ENCODE peak calls at places on chromosomes 11 and 22, in eight cellular contexts. Z is A549, R is endothelial cell of umbilical vein, D is tibial nerve, B is prostate gland, C is IMR-90, O is stomach, M is suprapubic skin. U is an unnamed sample.

GRCh38 chr11:16979708-16980622 is 34.2 kb downstream of the PLEKHA7 start:
- DNase-seq in R (no peak), C (no peak), O (no peak), Z (no peak), M (no peak), B (no peak), D (no peak), U (no peak)

GRCh38 chr11:24234822-24235508 is 261.9 kb upstream of the LUZP2 start:
- DNase-seq in R (peak; percentile 16), C (peak; percentile 79), M (no peak), B (no peak), D (no peak), O (peak; percentile 66), Z (no peak), U (no peak)

GRCh38 chr11:83819936-83820549 is 533.9 kb upstream of the CCDC90B start:
- DNase-seq in R (peak; percentile 65), M (no peak), C (peak; percentile 79), B (peak; percentile 57), Z (peak; percentile 41), D (peak; percentile 52), O (no peak), U (no peak)

GRCh38 chr11:10310301-10310841 is 5.5 kb downstream of the ADM start:
- DNase-seq in D (no peak), Z (no peak), B (no peak), R (peak; percentile 5), C (peak; percentile 68), O (no peak), M (no peak), U (no peak)

GRCh38 chr11:116529681-116530080 is 243.1 kb downstream of the BUD13 start:
- DNase-seq in C (no peak), B (no peak), M (peak; percentile 43), O (peak; percentile 9), D (no peak), R (no peak), Z (no peak), U (no peak)

GRCh38 chr11:108135845-108136599 is 14.7 kb downstream of the ACAT1 start:
- DNase-seq in D (no peak), M (no peak), C (peak; percentile 10), O (no peak), R (no peak), Z (no peak), B (no peak), U (no peak)

GRCh38 chr11:77642228-77642627 is 4.6 kb upstream of the CLNS1A start:
- DNase-seq in D (no peak), O (no peak), C (no peak), B (no peak), R (no peak), M (no peak), Z (no peak), U (no peak)

GRCh38 chr11:6057452-6057851 is 26.9 kb upstream of the OR56A1 start:
- DNase-seq in M (no peak), B (no peak), C (no peak), R (no peak), O (no peak), D (no peak), Z (no peak), U (no peak)

GRCh38 chr22:50030315-50031188 is 18.0 kb upstream of the IL17REL start:
- DNase-seq in D (peak; percentile 44), R (peak; percentile 55), Z (peak; percentile 83), O (peak; percentile 86), M (no peak), C (peak; percentile 54), B (peak; percentile 79), U (peak; percentile 76)

GRCh38 chr11:89405629-89406028 is 85.5 kb downstream of the NOX4 start:
- DNase-seq in R (peak; percentile 59), M (no peak), C (no peak), D (no peak), Z (no peak), O (no peak), B (no peak), U (no peak)

GRCh38 chr11:57709802-57710367 is 2.1 kb downstream of the MED19 start:
- DNase-seq in D (no peak), O (no peak), R (no peak), M (no peak), Z (no peak), B (no peak), C (no peak), U (no peak)

GRCh38 chr11:75773595-75774353 is 5.2 kb downstream of the DGAT2 start:
- DNase-seq in C (no peak), O (no peak), B (no peak), M (no peak), D (no peak), Z (no peak), R (no peak), U (peak; percentile 62)

GRCh38 chr11:71488086-71488967 is 35.3 kb downstream of the NADSYN1 start:
- DNase-seq in R (peak; percentile 75), D (no peak), Z (peak; percentile 28), O (no peak), B (no peak), M (peak; percentile 48), C (peak; percentile 80), U (no peak)

GRCh38 chr22:18970948-18971315 is 34.8 kb upstream of the PRODH start:
- DNase-seq in O (no peak), C (no peak), D (no peak), R (no peak), Z (no peak), B (no peak), M (no peak), U (no peak)

GRCh38 chr11:73391665-73392064 is 15.5 kb downstream of the RELT start:
- DNase-seq in R (no peak), C (no peak), O (no peak), Z (no peak), D (no peak), M (no peak), B (no peak), U (no peak)

DNA sequence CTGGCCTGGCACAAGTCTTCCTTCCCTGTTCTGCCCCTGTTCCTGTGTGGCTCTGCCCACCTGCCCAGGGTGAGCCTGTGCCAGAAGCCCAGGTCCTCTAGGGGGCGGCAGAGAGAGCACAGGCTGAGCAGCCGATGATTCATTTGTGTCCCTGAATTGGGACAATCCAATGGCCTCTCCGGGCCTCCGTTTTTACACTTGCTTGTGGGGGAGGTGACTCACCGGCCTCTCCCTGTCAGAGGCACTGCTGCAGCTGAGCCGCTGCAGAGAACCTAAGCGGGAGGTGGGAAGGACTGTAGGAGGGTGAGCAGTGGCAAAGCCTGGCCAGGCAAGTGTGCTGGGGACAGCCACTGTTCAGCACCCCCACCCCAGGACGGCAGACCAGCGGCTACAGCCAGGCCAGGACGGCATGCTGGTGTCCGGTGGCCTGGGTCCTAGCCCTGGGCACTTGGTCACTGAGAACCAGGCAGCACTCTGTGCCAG is 65.2 kb upstream of the LMO1 start:
- DNase-seq in R (peak; percentile 67), B (peak; percentile 38), Z (peak; percentile 97), O (peak; percentile 81), M (no peak), D (peak; percentile 56), C (peak; percentile 75), U (peak; percentile 87)
- TF ChIP-seq POLR2A in R (no peak), B (no peak), Z (no peak), O (no peak), M (no peak), D (no peak), C (no peak), U (no peak)

GRCh38 chr11:126992065-126992803 is 8.3 kb downstream of the KIRREL3 start:
- DNase-seq in O (no peak), R (no peak), Z (peak; percentile 71), D (no peak), B (no peak), M (no peak), C (peak; percentile 98), U (no peak)

GRCh38 chr11:126993599-126993998 is 7.0 kb downstream of the KIRREL3 start:
- DNase-seq in M (no peak), C (peak; percentile 54), D (no peak), B (no peak), O (no peak), R (no peak), Z (no peak), U (no peak)

GRCh38 chr11:126990716-126991480 is 9.7 kb downstream of the KIRREL3 start:
- DNase-seq in R (no peak), D (no peak), C (peak; percentile 40), B (no peak), O (no peak), M (no peak), Z (no peak), U (no peak)

GRCh38 chr11:126991596-126991995 is 9.0 kb downstream of the KIRREL3 start:
- DNase-seq in B (no peak), M (no peak), Z (no peak), D (no peak), R (no peak), O (no peak), C (peak; percentile 80), U (no peak)

GRCh38 chr11:126992804-126993111 is 7.8 kb downstream of the KIRREL3 start:
- DNase-seq in C (peak; percentile 95), M (no peak), D (no peak), R (no peak), O (no peak), Z (no peak), B (no peak), U (no peak)
- H3K4me3 ChIP-seq in C (peak overlapping the region; percentile 25), M (no peak overlapping the region), D (no peak overlapping the region), R (no peak overlapping the region), O (no peak overlapping the region), Z (peak overlapping the region; percentile 28), B (no peak overlapping the region), U (no peak overlapping the region)

DNA sequence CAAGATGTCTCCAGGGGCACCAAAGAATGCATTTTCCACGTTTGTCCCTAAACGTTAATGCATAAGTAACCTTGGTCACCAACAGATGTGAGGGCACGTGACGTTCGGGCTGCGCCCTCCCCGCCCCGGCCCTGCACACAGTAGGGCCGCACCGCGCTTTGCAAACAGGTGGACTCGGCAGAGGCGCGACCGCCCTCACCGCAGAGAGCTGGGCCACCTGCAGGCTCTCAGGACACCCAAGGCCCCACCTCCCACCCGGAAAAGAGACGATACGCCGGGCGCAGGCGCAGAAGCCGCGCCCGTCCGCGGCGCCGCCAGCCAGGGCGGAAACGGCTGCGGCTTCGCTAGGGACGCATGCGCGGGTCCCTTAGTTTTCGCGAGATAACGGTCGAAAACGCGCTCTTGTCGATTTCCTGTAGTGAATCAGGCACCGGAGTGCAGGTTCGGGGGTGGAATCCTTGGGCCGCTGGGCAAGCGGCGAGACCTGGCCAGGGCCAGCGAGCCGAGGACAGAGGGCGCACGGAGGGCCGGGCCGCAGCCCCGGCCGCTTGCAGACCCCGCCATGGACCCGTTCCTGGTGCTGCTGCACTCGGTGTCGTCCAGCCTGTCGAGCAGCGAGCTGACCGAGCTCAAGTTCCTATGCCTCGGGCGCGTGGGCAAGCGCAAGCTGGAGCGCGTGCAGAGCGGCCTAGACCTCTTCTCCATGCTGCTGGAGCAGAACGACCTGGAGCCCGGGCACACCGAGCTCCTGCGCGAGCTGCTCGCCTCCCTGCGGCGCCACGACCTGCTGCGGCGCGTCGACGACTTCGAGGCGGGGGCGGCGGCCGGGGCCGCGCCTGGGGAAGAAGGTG is at the start of gene FADD:
- DNase-seq in O (peak; percentile 92), B (peak; percentile 84), R (peak; percentile 96), D (peak; percentile 77), M (peak; percentile 94), Z (peak; percentile 84), C (peak; percentile 92), U (peak; percentile 96)
- TF ChIP-seq POLR2A in O (no peak), B (peak; percentile 74), R (peak; percentile 93), D (peak; percentile 15), M (no peak), Z (peak; percentile 75), C (peak; percentile 85), U (peak; percentile 88)

DNA sequence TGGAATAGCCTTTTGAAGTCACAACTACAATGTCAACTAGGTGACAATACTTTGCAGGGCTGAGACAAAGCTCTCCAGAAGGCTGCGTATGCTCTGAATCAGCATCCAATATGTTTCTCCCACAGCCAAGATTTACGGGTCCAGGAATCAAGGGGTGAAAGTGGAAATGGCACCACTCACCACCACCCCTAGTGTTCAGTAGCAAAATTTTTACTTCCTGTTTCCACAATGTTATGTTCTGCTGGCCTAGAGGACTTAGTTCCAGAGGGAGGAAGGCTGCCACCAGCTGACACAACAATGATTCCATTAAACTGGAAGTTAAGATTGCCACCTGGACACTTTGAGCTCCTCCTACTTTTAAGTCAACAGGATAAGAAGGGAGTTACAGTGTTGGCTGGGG is 68.5 kb upstream of the MPEG1 start:
- DNase-seq in C (no peak), D (no peak), M (no peak), B (no peak), O (no peak), Z (no peak), R (no peak), U (no peak)
- H3K4me3 ChIP-seq in C (no peak overlapping the region), D (no peak overlapping the region), M (no peak overlapping the region), B (no peak overlapping the region), O (no peak overlapping the region), Z (no peak overlapping the region), R (no peak overlapping the region), U (no peak overlapping the region)

U was measured in upper lobe of left lung.